ENCODE peak calls at places on chromosomes 11 and 22, in five cellular contexts. N is heart left ventricle, W is lung, I is fibroblast of the aortic adventitia, B is fibroblast of mammary gland. R is an unnamed sample.
A peak's percentile ranks its signal among the peaks of the same experiment; 100 is the strongest.

GRCh38 chr11:73565804-73566203 is 32.1 kb downstream of the FAM168A start:
- DNase-seq in N (no peak), W (no peak), I (no peak), B (no peak), R (no peak)

GRCh38 chr11:117663826-117664225 is 133.2 kb downstream of the DSCAML1 start:
- DNase-seq in N (no peak), W (no peak), I (no peak), B (no peak), R (no peak)

GRCh38 chr11:45660717-45661416 is 4.6 kb downstream of the CHST1 start:
- DNase-seq in N (peak; percentile 33), W (no peak), I (no peak), B (no peak), R (no peak)

GRCh38 chr11:67267188-67268035 is 1.1 kb downstream of the GRK2 start:
- DNase-seq in N (peak; percentile 69), W (no peak), I (no peak), B (no peak), R (peak; percentile 72)

GRCh38 chr11:113473983-113474361 is 1.2 kb downstream of the DRD2 start:
- DNase-seq in N (no peak), W (no peak), I (peak; percentile 1), B (no peak), R (no peak)

GRCh38 chr11:94664336-94664735 is 97.2 kb downstream of the PIWIL4 start:
- DNase-seq in N (no peak), W (no peak), I (no peak), B (peak; percentile 34), R (no peak)

GRCh38 chr22:39437836-39438704 is 18.7 kb upstream of the MGAT3 start:
- DNase-seq in N (no peak), W (no peak), I (no peak), B (no peak), R (no peak)

GRCh38 chr22:27749597-27750225 is 51.8 kb downstream of the MN1 start:
- DNase-seq in N (no peak), W (no peak), I (peak; percentile 71), B (no peak), R (no peak)

GRCh38 chr11:33257160-33257896 is at the start of gene HIPK3:
- DNase-seq in N (peak; percentile 94), W (peak; percentile 84), I (peak; percentile 70), B (peak; percentile 64), R (peak; percentile 87)
- TF ChIP-seq CTCF in N (peak; percentile 60), W (no peak), I (no peak), B (no peak), R (peak; percentile 11)

GRCh38 chr22:37996515-37997246 is 12.3 kb upstream of the SOX10 start:
- DNase-seq in N (no peak), W (no peak), I (no peak), B (no peak), R (no peak)
- TF ChIP-seq CTCF in N (no peak), W (no peak), I (no peak), B (no peak), R (no peak)

GRCh38 chr11:842370-843002 is at the start of the genes POLR2L and TSPAN4:
- DNase-seq in N (peak; percentile 94), W (peak; percentile 88), I (peak; percentile 85), B (peak; percentile 83), R (peak; percentile 92)
- TF ChIP-seq CTCF in N (no peak), W (no peak), I (no peak), B (no peak), R (peak; percentile 21)

GRCh38 chr11:3058753-3059664 is 1.8 kb upstream of the CARS1 start:
- DNase-seq in N (no peak), W (no peak), I (peak; percentile 87), B (peak; percentile 92), R (no peak)
- TF ChIP-seq CTCF in N (no peak), W (no peak), I (peak; percentile 15), B (no peak), R (no peak)

DNA sequence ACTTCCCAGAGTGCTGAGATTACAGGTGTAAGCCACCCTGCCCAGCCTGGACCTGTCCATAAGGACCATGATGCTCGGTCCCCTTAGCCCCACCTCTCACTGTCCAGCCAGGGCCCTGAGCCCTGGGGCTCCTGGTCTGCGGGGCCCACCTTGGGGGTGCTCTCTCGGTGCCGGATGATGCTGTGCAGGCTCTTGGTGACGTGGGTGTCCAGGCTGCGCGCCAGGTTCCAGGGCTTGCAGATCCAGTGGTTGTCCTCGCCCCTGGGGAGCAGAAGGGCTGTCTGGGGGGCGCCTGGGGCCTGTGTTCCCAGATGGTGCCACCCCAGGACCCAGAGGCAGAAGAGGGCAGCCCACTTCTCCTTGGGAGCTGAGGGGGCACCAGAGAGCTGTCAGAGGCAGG is 13.4 kb downstream of the TTLL12 start:
- DNase-seq in N (peak; percentile 24), W (no peak), I (no peak), B (no peak), R (no peak)
- TF ChIP-seq CTCF in N (no peak), W (no peak), I (no peak), B (no peak), R (no peak)

DNA sequence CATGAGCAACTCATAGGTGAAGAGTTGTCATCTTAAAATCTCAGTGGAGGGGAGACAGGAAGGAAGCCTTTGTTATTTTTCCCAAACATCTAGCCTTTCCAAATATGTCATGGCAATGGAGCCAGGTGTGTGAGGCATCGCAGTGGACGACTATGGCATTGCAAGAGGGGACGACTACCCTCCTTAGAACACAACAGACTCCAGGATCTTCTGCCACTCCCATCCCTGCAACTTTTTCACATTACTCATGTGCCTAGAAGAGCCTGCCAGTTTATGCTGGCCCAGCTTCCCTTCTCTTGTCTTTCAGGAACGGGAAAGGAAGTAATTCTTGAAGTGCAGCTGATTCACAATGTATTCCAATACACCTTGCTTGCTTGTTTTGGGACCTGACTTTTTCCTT is 1008.4 kb downstream of the OPCML start:
- DNase-seq in N (no peak), W (no peak), I (no peak), B (no peak), R (no peak)
- TF ChIP-seq CTCF in N (no peak), W (no peak), I (no peak), B (no peak), R (no peak)

DNA sequence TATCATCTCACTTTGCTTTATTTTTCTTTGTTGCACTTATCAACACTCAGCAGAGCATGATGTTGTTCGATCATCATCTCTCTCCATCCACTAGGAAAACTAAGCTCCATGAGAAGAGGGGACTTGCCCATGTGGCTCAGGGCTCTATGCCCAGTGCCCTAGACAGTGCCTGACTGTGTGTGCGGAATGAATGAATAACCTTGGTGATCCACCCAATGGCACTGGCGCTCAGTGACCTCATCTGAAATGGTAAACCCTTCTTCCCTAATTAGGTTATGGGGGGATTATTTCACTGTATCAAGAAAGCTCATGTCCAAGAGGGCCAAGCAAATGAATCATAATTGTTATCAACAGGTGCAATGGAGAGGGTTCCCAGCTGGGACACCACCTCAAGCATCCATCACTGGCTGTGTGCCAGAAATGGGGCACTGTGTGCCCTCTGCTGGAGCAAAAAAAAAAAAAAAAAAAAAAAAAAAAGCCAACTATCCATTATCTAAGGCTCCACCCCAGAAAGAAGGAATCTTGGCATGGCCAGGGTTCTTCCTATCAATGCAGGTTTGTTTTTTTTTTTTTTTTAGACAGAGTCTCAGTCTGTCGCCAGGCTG is 172.6 kb downstream of the LARGE1 start:
- DNase-seq in N (no peak), W (no peak), I (no peak), B (no peak), R (no peak)
- TF ChIP-seq CTCF in N (no peak), W (no peak), I (no peak), B (no peak), R (no peak)

DNA sequence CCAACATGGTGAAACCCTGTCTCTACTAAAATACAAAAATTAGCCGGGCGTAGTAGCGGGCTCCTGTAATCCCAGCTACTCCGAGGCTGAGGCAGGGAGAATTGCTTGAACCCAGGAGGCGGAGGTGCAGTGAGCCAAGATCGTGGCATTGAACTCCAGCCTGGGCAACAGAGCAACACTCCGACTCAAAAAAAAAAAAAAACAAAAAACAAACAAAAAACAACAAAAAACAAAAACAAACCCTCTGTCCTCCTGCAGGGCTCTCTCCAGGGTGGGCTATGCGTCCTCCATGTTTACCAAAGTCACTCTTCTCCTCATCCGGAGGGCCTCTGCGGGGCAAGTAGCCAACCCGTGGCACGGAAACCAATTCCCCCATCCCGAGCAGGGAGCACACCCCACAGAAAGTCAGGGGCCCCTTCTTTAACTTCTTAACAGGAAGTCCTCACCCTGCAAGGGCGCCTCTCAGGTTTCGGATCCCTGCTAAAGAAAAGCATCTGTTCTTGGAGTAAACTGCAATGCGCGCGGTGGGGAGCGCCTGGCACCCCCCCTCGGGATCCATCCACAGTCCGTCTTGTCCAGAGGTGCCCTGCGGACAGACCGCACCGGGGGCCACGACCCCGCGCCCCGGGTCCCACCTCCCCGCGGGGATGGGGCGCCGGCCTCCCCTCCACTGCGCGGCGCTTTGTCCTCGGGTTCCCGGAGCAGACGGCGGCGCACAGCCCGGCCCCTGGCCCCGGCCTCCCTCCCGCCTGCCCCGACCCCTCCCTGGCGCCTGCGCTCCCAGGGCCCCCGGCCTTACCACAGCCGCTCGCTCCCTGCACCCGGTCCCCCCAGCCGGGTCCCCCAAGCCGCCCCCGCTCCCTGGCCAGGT is 712 bp downstream of the CERK start:
- DNase-seq in N (no peak), W (no peak), I (peak; percentile 35), B (peak; percentile 46), R (peak; percentile 68)
- TF ChIP-seq CTCF in N (no peak), W (no peak), I (no peak), B (no peak), R (no peak)

DNA sequence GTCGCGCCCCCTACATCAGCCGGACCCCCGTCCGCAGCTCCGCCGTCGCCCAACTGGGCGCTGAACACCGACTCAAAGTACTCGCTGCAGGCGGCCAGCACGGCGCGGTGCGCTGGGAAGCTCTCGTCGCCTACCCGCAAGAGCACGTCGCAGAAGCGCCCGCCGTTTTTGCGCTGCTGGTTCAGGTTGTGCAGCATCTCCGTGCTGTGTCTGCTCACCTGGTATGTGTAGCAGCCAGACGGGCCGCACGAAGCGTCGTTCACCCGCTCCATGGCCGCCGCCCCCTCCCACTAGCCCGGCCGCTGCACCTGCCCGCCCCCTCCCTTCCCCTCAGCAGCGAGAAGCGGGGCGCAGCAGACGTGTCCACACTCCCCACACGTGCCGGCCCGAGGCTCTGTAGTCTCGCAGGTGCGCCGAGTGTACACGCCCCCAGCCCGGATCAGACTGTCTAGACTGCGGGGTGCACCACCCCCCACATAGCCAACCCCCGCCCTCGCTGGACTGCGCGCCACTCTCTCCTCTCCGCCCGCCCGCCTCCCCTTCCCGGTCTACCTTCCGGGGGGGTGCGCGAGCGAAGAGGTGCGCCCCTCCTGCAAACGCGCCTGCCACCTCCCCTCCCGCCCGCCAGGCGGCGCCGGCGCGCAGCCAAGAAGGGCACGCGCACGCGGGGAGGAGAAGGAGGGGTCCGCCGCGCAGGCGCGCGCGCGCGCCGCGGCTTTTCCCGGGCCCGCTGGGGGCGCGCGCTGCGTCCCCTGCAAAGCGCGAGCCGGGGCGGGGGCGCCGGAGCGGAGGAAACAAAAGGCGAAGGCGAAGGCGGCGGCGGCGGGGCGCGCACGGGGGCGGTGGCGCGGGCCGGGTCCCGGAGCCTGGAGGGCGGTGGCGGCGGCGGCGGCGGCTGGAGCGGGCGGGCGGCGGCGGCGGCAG is 553 bp downstream of the PATZ1 start:
- DNase-seq in N (peak; percentile 93), W (peak; percentile 75), I (peak; percentile 77), B (peak; percentile 81), R (peak; percentile 88)
- TF ChIP-seq CTCF in N (peak; percentile 93), W (peak; percentile 79), I (peak; percentile 64), B (no peak), R (peak; percentile 98)